ENCODE peak calls at places on chromosomes 6 and 20, in five cellular contexts. Q, F, O, P and M are unnamed samples.

GRCh38 chr6:116858060-116858459 is 19.0 kb upstream of the RFX6 start:
- DNase-seq in P (no peak), Q (no peak), O (no peak), F (no peak), M (no peak)

GRCh38 chr6:166907871-166908806 is 48.2 kb downstream of the RNASET2 start:
- DNase-seq in Q (no peak), F (no peak), O (peak), P (no peak), M (no peak)

GRCh38 chr6:10518461-10519216 is 2.5 kb upstream of the GCNT2 start:
- DNase-seq in P (peak), O (peak), F (peak), Q (peak), M (no peak)

GRCh38 chr6:28402197-28402596 is 2.6 kb upstream of the ZSCAN12 start:
- DNase-seq in P (no peak), Q (no peak), F (no peak), O (no peak), M (no peak)

GRCh38 chr6:21905531-21905930 is 312.0 kb downstream of the SOX4 start:
- DNase-seq in F (no peak), Q (no peak), P (no peak), O (no peak), M (no peak)

GRCh38 chr6:21265264-21266044 is 328.1 kb upstream of the SOX4 start:
- DNase-seq in F (no peak), P (no peak), Q (no peak), O (no peak), M (no peak)

GRCh38 chr6:15313367-15313766 is 67.5 kb downstream of the JARID2 start:
- DNase-seq in Q (no peak), F (no peak), P (no peak), O (no peak), M (no peak)

GRCh38 chr6:104418125-104418524 is 441.6 kb downstream of the HACE1 start:
- DNase-seq in Q (no peak), P (no peak), F (no peak), O (no peak), M (no peak)

GRCh38 chr6:170152989-170153388 is 137.9 kb downstream of the DLL1 start:
- DNase-seq in O (peak), P (peak), Q (no peak), F (no peak), M (peak)

GRCh38 chr20:25244976-25245375 is 2.9 kb upstream of the PYGB start:
- DNase-seq in O (no peak), F (no peak), Q (no peak), P (no peak), M (no peak)

GRCh38 chr6:141562801-141563763 is 569.6 kb upstream of the GJE1 start:
- DNase-seq in P (peak), F (peak), O (peak), Q (peak), M (peak)

GRCh38 chr6:6546318-6547110 is 42.0 kb upstream of the LY86 start:
- DNase-seq in O (no peak), F (no peak), Q (no peak), P (no peak), M (peak)

GRCh38 chr20:23293689-23294088 is 56.9 kb upstream of the NXT1 start:
- DNase-seq in F (peak), P (no peak), Q (no peak), O (no peak), M (no peak)

GRCh38 chr6:15551798-15552197 is 111.0 kb downstream of the DTNBP1 start:
- DNase-seq in P (no peak), F (peak), Q (no peak), O (no peak), M (no peak)

GRCh38 chr6:75526502-75527127 is 33.0 kb upstream of the FILIP1 start:
- DNase-seq in Q (peak), P (peak), F (peak), O (peak), M (peak)

GRCh38 chr6:170039156-170040114 is 251.4 kb downstream of the DLL1 start:
- DNase-seq in P (no peak), F (no peak), O (no peak), Q (no peak), M (no peak)

GRCh38 chr6:106133040-106133439 is 46.9 kb downstream of the PRDM1 start:
- DNase-seq in F (no peak), O (no peak), Q (no peak), P (no peak), M (no peak)
- TF ChIP-seq JUN in F (no peak), O (no peak), Q (no peak), P (no peak), M (no peak)

GRCh38 chr6:70310063-70310694 is 7.3 kb upstream of the COL9A1 start:
- DNase-seq in O (peak), F (peak), Q (peak), P (peak), M (no peak)
- TF ChIP-seq JUN in O (no peak), F (no peak), Q (no peak), P (no peak), M (no peak)

DNA sequence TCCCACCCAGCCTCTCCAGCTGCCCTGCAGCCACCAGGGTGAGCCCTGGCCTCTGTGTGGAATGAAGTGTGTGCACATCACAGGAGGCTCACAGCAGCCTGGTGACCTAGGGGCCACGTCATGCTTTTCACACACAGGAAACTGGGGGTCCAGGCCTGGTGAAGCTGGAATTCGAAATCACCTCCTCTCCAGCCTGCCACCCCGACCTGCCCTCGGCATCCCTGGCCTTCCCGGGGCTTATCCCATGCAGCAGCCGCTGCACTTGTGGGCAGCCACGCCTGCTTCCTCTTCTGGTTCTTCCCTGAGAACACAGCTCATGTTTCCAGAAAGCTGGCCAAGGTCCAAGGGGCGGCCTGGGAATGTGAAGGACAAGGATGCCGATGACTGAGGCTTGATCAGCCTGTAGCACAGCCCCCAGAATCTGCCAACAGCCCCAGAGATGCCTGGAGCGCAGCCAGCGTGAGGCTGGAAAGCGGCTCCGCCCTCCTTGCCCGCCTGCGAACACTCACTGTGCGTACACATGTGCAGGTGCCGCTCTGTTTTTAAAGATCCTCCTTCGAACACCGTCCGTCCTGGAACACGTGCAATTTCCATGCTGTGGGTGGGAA is 4.2 kb upstream of the NTSR1 start:
- DNase-seq in Q (peak), O (peak), P (peak), F (peak), M (no peak)
- TF ChIP-seq JUN in Q (no peak), O (no peak), P (no peak), F (no peak), M (no peak)

GRCh38 chr6:83708970-83709747 is at the start of gene SNAP91:
- DNase-seq in F (peak), Q (peak), P (no peak), O (no peak), M (peak)
- TF ChIP-seq JUN in F (no peak), Q (no peak), P (no peak), O (no peak), M (no peak)

DNA sequence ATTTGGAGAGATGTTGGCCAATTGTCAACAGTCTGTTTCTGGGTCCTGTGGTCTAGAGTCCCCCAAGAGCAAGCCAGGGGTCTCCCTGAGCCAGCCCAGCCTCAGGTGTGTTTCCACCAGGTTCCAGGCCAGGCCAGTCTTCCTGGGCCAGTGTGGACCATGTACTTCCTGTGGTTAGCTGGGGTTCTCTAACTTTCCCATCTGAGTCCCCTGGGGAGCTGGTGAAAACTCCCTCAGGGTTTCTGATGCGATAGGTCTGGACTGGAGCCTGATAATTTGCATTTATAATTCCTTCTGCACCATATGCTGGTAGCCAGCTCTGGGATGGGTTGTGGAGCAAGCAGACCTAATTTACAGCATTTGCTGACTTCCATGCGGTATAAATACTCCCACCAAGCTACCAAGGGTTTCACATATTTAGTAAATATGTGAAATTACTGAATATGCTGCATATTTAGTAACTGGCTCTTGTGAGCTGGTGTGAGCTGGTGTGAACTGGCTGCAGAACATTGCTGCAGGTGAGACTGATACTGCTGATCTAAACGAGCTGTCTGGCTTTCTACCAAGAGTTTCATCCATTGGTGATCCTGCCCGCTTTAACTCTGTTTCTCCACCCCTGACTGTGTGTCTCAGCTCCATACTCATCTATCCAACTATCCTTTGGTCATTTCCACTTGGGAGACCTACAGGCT is 62.6 kb downstream of the RIN2 start:
- DNase-seq in F (no peak), Q (no peak), P (no peak), O (no peak), M (no peak)
- TF ChIP-seq JUN in F (no peak), Q (no peak), P (no peak), O (no peak), M (no peak)

GRCh38 chr20:1489328-1489727 is 1.9 kb downstream of the SIRPB2 start:
- DNase-seq in O (no peak), P (no peak), F (no peak), Q (no peak), M (no peak)

GRCh38 chr20:1479831-1480595 is 11.2 kb downstream of the SIRPB2 start:
- DNase-seq in P (no peak), O (no peak), F (no peak), Q (no peak), M (no peak)

GRCh38 chr20:1486566-1486965 is 4.7 kb downstream of the SIRPB2 start:
- DNase-seq in Q (no peak), F (no peak), P (no peak), O (no peak), M (no peak)

GRCh38 chr20:1489764-1490436 is 1.3 kb downstream of the SIRPB2 start:
- DNase-seq in O (no peak), F (peak), Q (no peak), P (no peak), M (no peak)

GRCh38 chr20:1484438-1485120 is 6.6 kb downstream of the SIRPB2 start:
- DNase-seq in F (no peak), P (no peak), Q (no peak), O (no peak), M (no peak)
- TF ChIP-seq JUN in F (no peak), P (no peak), Q (no peak), O (no peak), M (no peak)

GRCh38 chr6:152207915-152208714 is 400.6 kb downstream of the ESR1 start:
- DNase-seq in O (peak), Q (no peak), F (no peak), P (no peak), M (no peak)
- TF ChIP-seq JUN in O (no peak), Q (no peak), F (no peak), P (no peak), M (no peak)

DNA sequence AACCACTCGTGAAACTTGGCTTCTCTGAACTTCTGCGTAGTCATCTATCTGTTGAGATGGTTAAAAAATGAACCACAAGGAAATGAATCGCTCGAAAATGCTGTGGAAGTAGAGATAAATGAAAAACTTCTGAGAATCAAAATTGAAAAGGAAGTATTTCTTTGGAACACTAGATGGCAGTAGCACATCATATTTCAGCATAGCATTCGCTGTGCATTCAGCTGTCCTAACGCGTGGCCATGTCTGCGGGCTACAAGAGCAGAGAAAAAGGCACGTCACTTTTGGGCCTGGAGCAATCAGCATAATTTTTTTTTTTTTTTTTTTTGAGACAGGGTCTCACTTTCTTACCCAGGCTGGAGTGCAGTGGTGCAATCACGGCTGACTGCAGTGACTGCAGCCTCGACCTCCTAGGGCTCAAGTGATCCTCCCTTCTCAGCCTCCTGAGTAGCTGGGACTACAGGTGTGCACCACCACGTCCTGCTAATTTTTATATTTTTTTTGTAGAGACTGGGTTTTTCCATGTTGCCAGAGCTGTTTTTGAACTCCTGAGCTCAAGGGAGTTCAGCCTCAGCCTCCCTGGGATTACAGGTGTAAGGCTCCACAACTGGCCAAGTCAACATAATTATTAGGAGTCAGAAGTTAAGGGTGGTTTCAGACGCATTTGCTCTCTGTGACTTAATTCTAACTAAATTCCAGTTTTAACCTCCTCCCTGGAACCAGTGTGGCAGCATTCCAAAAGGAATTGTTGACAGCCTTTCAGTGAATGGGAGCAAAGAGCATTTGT is 8.8 kb upstream of the PERP start:
- DNase-seq in P (peak), O (peak), Q (peak), F (peak), M (peak)
- TF ChIP-seq JUN in P (no peak), O (no peak), Q (no peak), F (no peak), M (no peak)

GRCh38 chr20:19727251-19727847 is 30.7 kb upstream of the RIN2 start:
- DNase-seq in F (no peak), Q (no peak), P (no peak), O (no peak), M (no peak)

GRCh38 chr20:19730716-19731115 is 27.3 kb upstream of the RIN2 start:
- DNase-seq in O (no peak), F (peak), Q (no peak), P (no peak), M (no peak)

GRCh38 chr20:19729672-19730071 is 28.4 kb upstream of the RIN2 start:
- DNase-seq in O (no peak), F (no peak), Q (no peak), P (no peak), M (no peak)

GRCh38 chr20:19723834-19724430 is 34.1 kb upstream of the RIN2 start:
- DNase-seq in P (no peak), O (no peak), F (no peak), Q (no peak), M (no peak)

DNA sequence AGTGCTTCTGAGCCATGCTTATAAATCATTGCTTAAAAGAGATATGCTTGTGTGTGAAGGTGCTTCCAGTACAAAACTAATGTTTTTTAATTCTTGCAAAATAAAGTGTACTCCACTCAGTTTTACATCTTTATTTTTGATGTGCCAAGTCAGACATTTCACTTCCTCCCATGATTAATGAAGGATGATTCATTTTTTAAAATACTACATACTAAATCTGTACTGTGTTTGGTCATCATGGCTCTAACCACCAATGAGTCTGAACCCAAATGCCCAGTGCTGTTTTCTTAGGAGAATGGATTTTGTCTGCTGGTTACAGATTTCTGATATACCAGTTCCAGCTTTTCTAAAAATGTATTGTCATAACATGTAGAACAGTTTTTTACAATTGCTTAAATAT is 31.9 kb upstream of the RIN2 start:
- DNase-seq in P (no peak), F (peak), O (no peak), Q (no peak), M (no peak)
- TF ChIP-seq JUN in P (no peak), F (no peak), O (no peak), Q (no peak), M (no peak)

GRCh38 chr6:154925130-154925529 is 70.0 kb upstream of the TIAM2 start:
- DNase-seq in Q (no peak), O (no peak), F (no peak), P (no peak), M (no peak)

GRCh38 chr6:154926366-154926765 is 68.7 kb upstream of the TIAM2 start:
- DNase-seq in O (no peak), F (peak), Q (no peak), P (no peak), M (no peak)

GRCh38 chr6:154920502-154921200 is 74.5 kb upstream of the TIAM2 start:
- DNase-seq in Q (no peak), O (no peak), P (no peak), F (no peak), M (no peak)

GRCh38 chr6:154921482-154921881 is 73.6 kb upstream of the TIAM2 start:
- DNase-seq in Q (no peak), P (no peak), F (peak), O (no peak), M (no peak)

GRCh38 chr6:154923199-154923869 is 71.8 kb upstream of the TIAM2 start:
- DNase-seq in Q (no peak), O (no peak), F (no peak), P (no peak), M (peak)
- TF ChIP-seq JUN in Q (no peak), O (no peak), F (no peak), P (no peak), M (no peak)